ENCODE peak calls at places on chromosome 11, in seven cellular contexts. Z is naive thymus-derived CD4-positive, alpha-beta T cell; N is CD4-positive, alpha-beta T cell; D is sciatic nerve; P is NCI-H1092; I is activated CD4-positive, alpha-beta T cell treated with anti-CD3 and anti-CD28 coated beads for 48 hours; E is cardiac muscle cell. J is an unnamed sample.

GRCh38 chr11:128607819-128608218 is 20.5 kb upstream of the ETS1 start:
- DNase-seq in N (no peak), D (no peak), Z (no peak), P (no peak), I (no peak), E (no peak), J (no peak)

GRCh38 chr11:78809931-78810481 is 235.3 kb upstream of the NARS2 start:
- DNase-seq in Z (no peak), E (no peak), D (no peak), P (no peak), I (no peak), N (no peak), J (no peak)

GRCh38 chr11:12842933-12843636 is 166.0 kb upstream of the RASSF10 start:
- DNase-seq in Z (no peak), I (no peak), N (no peak), P (peak; percentile 87), E (peak; percentile 79), D (no peak), J (peak; percentile 86)

GRCh38 chr11:61411589-61411988 is 18.2 kb downstream of the CPSF7 start:
- DNase-seq in I (no peak), N (no peak), P (no peak), D (no peak), Z (no peak), E (no peak), J (no peak)

GRCh38 chr11:117749541-117749910 is 47.5 kb downstream of the DSCAML1 start:
- DNase-seq in Z (no peak), N (no peak), I (no peak), P (no peak), D (no peak), E (no peak), J (no peak)

GRCh38 chr11:45671246-45672171 is 6.1 kb upstream of the CHST1 start:
- DNase-seq in E (no peak), D (no peak), N (no peak), P (no peak), Z (no peak), I (no peak), J (no peak)

GRCh38 chr11:76512851-76513653 is 68.2 kb downstream of the EMSY start:
- DNase-seq in P (no peak), D (no peak), I (no peak), N (no peak), E (peak; percentile 68), Z (no peak), J (peak; percentile 32)

GRCh38 chr11:100925935-100926334 is 203.7 kb downstream of the PGR start:
- DNase-seq in D (no peak), P (no peak), Z (no peak), E (peak; percentile 61), I (no peak), N (no peak), J (no peak)

GRCh38 chr11:113274708-113275582 is 39.4 kb upstream of the TTC12 start:
- DNase-seq in N (no peak), E (peak; percentile 14), D (no peak), I (no peak), P (no peak), Z (no peak), J (no peak)

GRCh38 chr11:2101171-2101675 is 38.0 kb downstream of the IGF2 start:
- DNase-seq in D (no peak), I (no peak), N (no peak), E (no peak), P (no peak), Z (no peak), J (no peak)

GRCh38 chr11:11774928-11775327 is 66.8 kb upstream of the USP47 start:
- DNase-seq in Z (no peak), P (no peak), N (no peak), D (no peak), E (no peak), I (no peak), J (no peak)

J was measured in OCI-LY7.